ENCODE peak calls at places on chromosome 7, in eight cellular contexts. X, D, J, C, A, I, W and H are unnamed samples.

GRCh38 chr7:97004931-97005763 is at the start of gene DLX6:
- DNase-seq in W (peak; percentile 99), J (no peak), I (no peak), A (peak; percentile 18), C (no peak), X (peak; percentile 73), D (no peak), H (no peak)

GRCh38 chr7:28957822-28958234 is 302 bp downstream of the TRIL start:
- DNase-seq in C (no peak), X (no peak), I (peak; percentile 7), J (no peak), D (no peak), A (no peak), W (peak; percentile 80), H (peak; percentile 16)

GRCh38 chr7:3787717-3788311 is 486.8 kb downstream of the SDK1 start:
- DNase-seq in X (no peak), J (no peak), A (peak; percentile 11), C (no peak), I (peak; percentile 4), W (no peak), D (no peak), H (no peak)

GRCh38 chr7:94338921-94339371 is 55.7 kb upstream of the COL1A2 start:
- DNase-seq in W (no peak), D (no peak), I (peak; percentile 48), C (no peak), X (no peak), A (peak; percentile 78), J (no peak), H (no peak)

GRCh38 chr7:102320181-102320580 is 33.5 kb downstream of the SH2B2 start:
- DNase-seq in J (no peak), I (no peak), X (no peak), W (peak; percentile 34), D (no peak), A (no peak), C (no peak), H (no peak)

GRCh38 chr7:27156508-27156898 is at the start of gene HOXA7:
- DNase-seq in X (no peak), D (peak; percentile 93), C (peak; percentile 22), I (peak; percentile 82), W (peak; percentile 56), J (no peak), A (no peak), H (no peak)

GRCh38 chr7:139774376-139774775 is 3.4 kb downstream of the HIPK2 start:
- DNase-seq in X (no peak), A (peak; percentile 93), I (peak; percentile 85), D (no peak), C (no peak), J (no peak), W (no peak), H (no peak)

GRCh38 chr7:80677629-80678028 is 39.2 kb downstream of the CD36 start:
- DNase-seq in I (no peak), X (no peak), D (no peak), C (no peak), W (no peak), A (peak; percentile 7), J (no peak), H (no peak)

GRCh38 chr7:45593877-45594276 is 19.7 kb downstream of the ADCY1 start:
- DNase-seq in C (no peak), I (no peak), A (no peak), D (no peak), W (no peak), X (no peak), J (no peak), H (no peak)

GRCh38 chr7:140678816-140679130 is 6.0 kb downstream of the ADCK2 start:
- DNase-seq in A (no peak), J (no peak), I (no peak), C (peak; percentile 40), D (no peak), W (no peak), X (no peak), H (no peak)

GRCh38 chr7:94400643-94401042 is 5.9 kb downstream of the COL1A2 start:
- DNase-seq in X (no peak), D (no peak), I (peak; percentile 19), C (no peak), J (no peak), W (no peak), A (peak; percentile 62), H (no peak)

GRCh38 chr7:87926581-87927461 is 7.2 kb upstream of the ADAM22 start:
- DNase-seq in X (no peak), A (peak; percentile 74), J (no peak), W (no peak), D (no peak), I (peak; percentile 92), C (no peak), H (no peak)

GRCh38 chr7:18820981-18821380 is 296.5 kb downstream of the TWIST1 start:
- DNase-seq in I (no peak), J (no peak), A (no peak), D (peak; percentile 12), W (no peak), C (no peak), X (no peak), H (no peak)

DNA sequence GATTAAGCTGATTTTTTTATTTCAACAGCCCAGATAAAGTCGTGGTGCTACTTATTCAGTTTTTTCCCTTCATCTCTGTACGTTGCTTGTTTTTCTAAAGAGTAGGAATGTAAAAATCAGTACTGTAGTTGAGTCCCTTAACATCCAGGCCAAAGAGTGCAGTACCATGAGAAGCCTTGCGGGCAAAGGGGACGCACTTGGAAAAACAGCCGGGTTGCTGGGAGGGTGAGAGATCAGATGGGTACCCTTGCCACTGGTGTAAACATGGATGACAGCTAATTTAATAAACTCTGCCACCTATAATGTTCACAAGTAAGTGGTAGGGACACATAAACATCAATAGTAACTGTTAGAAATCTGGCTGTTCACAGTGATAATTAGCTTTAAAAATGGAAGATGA is 175.9 kb downstream of the POU6F2 start:
- DNase-seq in I (no peak), A (no peak), D (no peak), J (no peak), W (peak; percentile 17), X (no peak), C (no peak), H (no peak)
- TF ChIP-seq CTCF in I (no peak), A (no peak), D (no peak), J (no peak), W (peak; percentile 28), X (no peak), C (no peak), H (no peak)

DNA sequence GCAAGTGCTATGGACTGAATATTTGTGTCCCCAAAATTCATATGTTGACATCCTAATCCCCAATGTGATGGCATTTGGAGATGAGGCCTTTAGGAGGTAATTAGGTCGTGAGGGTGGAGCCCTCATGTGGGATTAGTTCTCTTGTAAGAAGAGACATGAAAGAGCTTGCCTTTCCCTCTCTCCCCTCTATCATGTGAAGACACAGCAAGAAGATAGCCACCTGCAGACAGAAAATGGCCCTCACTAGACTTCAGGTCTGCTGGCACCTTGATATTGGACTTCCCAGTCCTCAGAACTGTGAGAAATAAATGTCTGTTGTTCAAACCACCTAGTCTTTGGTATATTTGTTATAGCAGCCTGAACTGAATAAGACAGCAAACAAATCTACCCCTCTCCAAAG is 75.1 kb upstream of the TBX20 start:
- DNase-seq in J (no peak), A (no peak), D (no peak), C (no peak), X (no peak), I (no peak), W (no peak), H (no peak)
- TF ChIP-seq CTCF in J (no peak), A (no peak), D (no peak), C (no peak), X (no peak), I (no peak), W (no peak), H (no peak)

GRCh38 chr7:47757946-47758371 is 176.0 kb upstream of the TNS3 start:
- DNase-seq in J (no peak), W (no peak), A (peak; percentile 92), C (no peak), D (peak; percentile 81), I (peak; percentile 88), X (no peak), H (no peak)

GRCh38 chr7:47762746-47763062 is 180.8 kb upstream of the TNS3 start:
- DNase-seq in J (no peak), A (no peak), C (no peak), I (no peak), W (no peak), D (no peak), X (no peak), H (no peak)

GRCh38 chr7:47758546-47758945 is 176.6 kb upstream of the TNS3 start:
- DNase-seq in I (peak; percentile 33), X (no peak), D (no peak), W (no peak), A (peak; percentile 57), C (no peak), J (no peak), H (no peak)

GRCh38 chr7:47762207-47762606 is 180.3 kb upstream of the TNS3 start:
- DNase-seq in A (no peak), J (no peak), D (no peak), C (no peak), X (no peak), W (no peak), I (no peak), H (no peak)

GRCh38 chr7:47759056-47759706 is 177.3 kb upstream of the TNS3 start:
- DNase-seq in C (no peak), J (no peak), A (no peak), X (peak; percentile 48), I (no peak), D (no peak), W (no peak), H (no peak)
- TF ChIP-seq CTCF in C (no peak), J (no peak), A (peak; percentile 40), X (peak; percentile 51), I (peak; percentile 34), D (no peak), W (peak; percentile 64), H (peak; percentile 12)

GRCh38 chr7:12929416-12930140 is 242.1 kb downstream of the ARL4A start:
- DNase-seq in X (no peak), D (no peak), J (no peak), C (no peak), W (no peak), I (no peak), A (no peak), H (no peak)

GRCh38 chr7:12921751-12922345 is 234.4 kb downstream of the ARL4A start:
- DNase-seq in D (no peak), W (no peak), J (no peak), C (no peak), I (no peak), A (no peak), X (peak; percentile 37), H (no peak)

GRCh38 chr7:12927635-12928434 is 240.4 kb downstream of the ARL4A start:
- DNase-seq in J (no peak), C (no peak), W (no peak), D (no peak), I (no peak), A (no peak), X (no peak), H (no peak)

GRCh38 chr7:12926236-12926635 is 238.8 kb downstream of the ARL4A start:
- DNase-seq in A (no peak), D (no peak), C (no peak), I (no peak), W (no peak), J (no peak), X (no peak), H (no peak)

DNA sequence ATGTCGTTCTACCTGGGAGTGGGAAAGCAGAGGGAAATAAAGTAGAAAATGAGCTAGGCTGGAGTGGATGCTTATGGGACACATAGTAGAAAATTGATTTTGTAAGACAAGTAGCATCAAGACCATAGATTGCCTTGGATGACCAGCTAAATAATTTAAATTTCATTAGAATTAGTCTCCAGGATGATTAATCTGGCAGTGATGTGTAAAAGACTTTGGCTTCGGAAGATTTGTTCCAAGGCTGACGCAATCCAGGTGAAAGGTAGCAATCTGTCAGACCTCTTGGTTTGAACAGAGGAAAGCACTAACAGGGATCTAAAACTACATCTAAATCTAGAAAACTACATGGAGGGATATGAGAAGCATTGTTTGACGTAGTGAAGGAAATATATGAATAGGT is 236.5 kb downstream of the ARL4A start:
- DNase-seq in D (no peak), J (no peak), C (no peak), A (peak; percentile 33), X (peak; percentile 32), W (no peak), I (no peak), H (no peak)
- TF ChIP-seq CTCF in D (no peak), J (no peak), C (no peak), A (no peak), X (no peak), W (no peak), I (no peak), H (no peak)